ENCODE peak calls at places on chromosomes 4 and X, in five cellular contexts. One of them, this sample, is unnamed.

GRCh38 chr4:10101559-10102192 is 14.9 kb downstream of the WDR1 start:
- DNase-seq in GM06990: no peak
- DNase-seq in BJ: no peak
- DNase-seq in GM12865: no peak
- DNase-seq in RWPE2: no peak
- DNase-seq in this sample: no peak

GRCh38 chr4:158949094-158949493 is 153.8 kb upstream of the RAPGEF2 start:
- DNase-seq in GM06990: no peak
- DNase-seq in RWPE2: no peak
- DNase-seq in GM12865: no peak
- DNase-seq in BJ: no peak
- DNase-seq in this sample: no peak

GRCh38 chrX:29155286-29155685 is 568.0 kb downstream of the IL1RAPL1 start:
- DNase-seq in RWPE2: no peak
- DNase-seq in GM12865: no peak
- DNase-seq in BJ: no peak
- DNase-seq in GM06990: no peak
- DNase-seq in this sample: no peak

GRCh38 chrX:152733261-152733975 is at the start of the genes CSAG1 and MAGEA12:
- DNase-seq in GM06990: no peak
- DNase-seq in BJ: no peak
- DNase-seq in RWPE2: no peak
- DNase-seq in GM12865: no peak
- DNase-seq in this sample: no peak

GRCh38 chr4:185096032-185096653 is 46.9 kb upstream of the SLC25A4 start:
- DNase-seq in RWPE2: no peak
- DNase-seq in BJ: no peak
- DNase-seq in GM12865: peak; percentile 51
- DNase-seq in GM06990: no peak
- DNase-seq in this sample: no peak

GRCh38 chr4:123418486-123418931 is 21.9 kb downstream of the SPRY1 start:
- DNase-seq in RWPE2: no peak
- DNase-seq in BJ: peak; percentile 73
- DNase-seq in GM06990: peak; percentile 30
- DNase-seq in GM12865: peak; percentile 61
- DNase-seq in this sample: peak; percentile 67

GRCh38 chrX:23959781-23960180 is 52.0 kb downstream of the CXorf58 start:
- DNase-seq in RWPE2: no peak
- DNase-seq in GM12865: no peak
- DNase-seq in BJ: no peak
- DNase-seq in GM06990: no peak
- DNase-seq in this sample: no peak

GRCh38 chr4:80150387-80151173 is 46.7 kb upstream of the PRDM8 start:
- DNase-seq in GM06990: no peak
- DNase-seq in GM12865: no peak
- DNase-seq in BJ: no peak
- DNase-seq in RWPE2: no peak
- DNase-seq in this sample: no peak

GRCh38 chr4:109206610-109207009 is 95.8 kb downstream of the COL25A1 start:
- DNase-seq in RWPE2: no peak
- DNase-seq in BJ: no peak
- DNase-seq in GM06990: no peak
- DNase-seq in GM12865: no peak
- DNase-seq in this sample: no peak

GRCh38 chrX:119690921-119691716 is 1.8 kb downstream of the SEPTIN6 start:
- DNase-seq in GM06990: no peak
- DNase-seq in BJ: no peak
- DNase-seq in RWPE2: no peak
- DNase-seq in GM12865: peak; percentile 60
- DNase-seq in this sample: no peak

GRCh38 chrX:18677140-18677834 is 5.4 kb upstream of the RS1 start:
- DNase-seq in BJ: no peak
- DNase-seq in GM06990: no peak
- DNase-seq in RWPE2: no peak
- DNase-seq in GM12865: no peak
- DNase-seq in this sample: no peak

DNA sequence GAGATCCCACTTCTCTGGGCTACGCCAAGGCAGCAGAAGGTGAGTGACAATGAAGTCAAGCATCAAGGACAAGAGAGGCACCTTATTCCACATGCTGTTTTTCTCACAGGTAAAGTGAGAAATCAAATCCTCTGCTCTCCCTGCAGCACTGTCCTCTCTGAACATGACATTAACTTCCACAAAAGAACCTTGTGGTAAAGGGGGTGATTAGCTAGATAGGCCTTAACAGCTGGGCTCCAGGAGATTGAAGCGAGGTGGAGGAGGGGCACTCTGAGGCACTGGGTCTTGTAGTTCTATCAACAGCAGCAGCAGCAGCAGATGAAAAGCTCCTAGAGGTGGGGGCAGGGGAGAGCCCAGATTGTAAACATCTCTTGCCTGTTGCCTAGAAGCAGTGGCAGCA is 96.8 kb upstream of the CXXC4 start:
- DNase-seq in GM12865: no peak
- DNase-seq in BJ: no peak
- DNase-seq in RWPE2: no peak
- DNase-seq in GM06990: no peak
- DNase-seq in this sample: no peak
- H3K4me3 ChIP-seq in GM12865: no peak overlapping the region
- H3K4me3 ChIP-seq in BJ: no peak overlapping the region
- H3K4me3 ChIP-seq in RWPE2: no peak overlapping the region
- H3K4me3 ChIP-seq in GM06990: no peak overlapping the region
- H3K4me3 ChIP-seq in this sample: no peak overlapping the region

DNA sequence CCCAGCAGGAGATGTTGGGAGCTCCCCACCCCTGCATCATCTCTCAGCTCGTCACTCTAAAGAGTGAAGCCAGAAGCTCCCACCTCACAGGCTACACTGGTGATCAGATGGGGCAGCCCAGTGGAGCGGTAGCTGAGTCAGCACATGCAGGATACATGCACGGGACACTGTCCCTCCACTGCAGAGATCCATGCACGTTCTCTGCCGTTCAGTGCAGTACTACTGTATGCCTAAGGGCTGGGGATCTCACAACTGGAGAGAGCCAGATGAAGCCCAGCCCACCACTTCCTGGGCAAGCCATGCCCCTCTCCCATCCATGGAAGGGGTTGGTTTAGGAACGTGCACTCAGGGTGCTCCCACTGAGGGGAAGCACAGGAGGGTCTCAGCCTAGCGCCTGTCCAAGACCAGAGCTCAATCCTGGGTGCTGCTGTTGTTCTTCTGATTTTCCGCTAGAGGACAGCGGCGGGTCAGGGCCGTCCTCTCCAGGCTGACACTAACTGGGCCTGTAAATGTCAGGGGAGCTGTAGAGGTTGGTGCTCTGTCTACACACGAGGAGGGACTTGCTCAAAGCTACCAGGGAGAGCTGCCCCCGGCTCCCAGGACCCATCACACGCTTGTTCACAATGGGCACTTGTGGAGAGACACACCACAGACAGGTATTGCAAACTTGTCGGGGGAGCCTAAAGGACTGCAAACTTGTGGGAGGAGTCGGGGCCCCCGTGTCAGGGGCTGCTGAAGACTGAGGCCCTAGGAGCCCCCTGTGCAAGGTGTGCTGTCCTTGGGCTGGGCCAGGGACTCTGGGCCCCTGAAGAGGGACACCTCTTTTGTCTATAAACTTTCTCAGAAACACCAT is 18.2 kb upstream of the ABLIM2 start:
- DNase-seq in BJ: no peak
- DNase-seq in GM12865: peak; percentile 72
- DNase-seq in GM06990: no peak
- DNase-seq in RWPE2: no peak
- DNase-seq in this sample: no peak
- TF ChIP-seq CTCF in BJ: peak; percentile 94
- TF ChIP-seq CTCF in GM12865: peak; percentile 86
- TF ChIP-seq CTCF in GM06990: peak; percentile 94
- TF ChIP-seq CTCF in RWPE2: peak; percentile 97
- TF ChIP-seq CTCF in this sample: peak; percentile 84

GRCh38 chr4:2909583-2909982 is 53.6 kb downstream of the NOP14 start:
- DNase-seq in RWPE2: no peak
- DNase-seq in GM12865: no peak
- DNase-seq in BJ: no peak
- DNase-seq in GM06990: no peak
- DNase-seq in this sample: no peak
- H3K4me3 ChIP-seq in RWPE2: no peak overlapping the region
- H3K4me3 ChIP-seq in GM12865: no peak overlapping the region
- H3K4me3 ChIP-seq in BJ: no peak overlapping the region
- H3K4me3 ChIP-seq in GM06990: no peak overlapping the region
- H3K4me3 ChIP-seq in this sample: no peak overlapping the region

GRCh38 chrX:104618106-104618895 is 52.3 kb downstream of the IL1RAPL2 start:
- DNase-seq in RWPE2: peak; percentile 61
- DNase-seq in GM06990: no peak
- DNase-seq in BJ: no peak
- DNase-seq in GM12865: no peak
- DNase-seq in this sample: no peak

DNA sequence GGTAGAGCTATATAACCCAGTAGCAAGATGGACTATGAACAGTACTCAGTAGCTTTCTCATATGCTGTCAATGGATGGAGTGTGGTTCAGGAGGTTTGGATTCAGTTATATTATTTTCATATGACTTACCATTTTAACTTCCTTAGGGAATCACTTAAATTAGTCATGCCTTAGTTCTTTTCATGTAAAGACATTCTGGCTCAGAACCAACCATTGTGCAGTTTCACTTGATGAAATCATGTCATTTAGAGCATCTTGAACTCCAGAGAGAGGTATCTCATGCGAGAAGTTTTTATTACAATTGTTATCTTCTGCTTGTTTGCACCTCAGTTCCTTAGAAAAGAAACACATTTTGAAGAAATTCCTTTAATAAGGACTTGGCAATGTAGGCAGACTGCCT is 55.8 kb downstream of the IL1RAPL2 start:
- DNase-seq in RWPE2: no peak
- DNase-seq in BJ: no peak
- DNase-seq in GM06990: no peak
- DNase-seq in GM12865: no peak
- DNase-seq in this sample: no peak
- TF ChIP-seq CTCF in RWPE2: no peak
- TF ChIP-seq CTCF in BJ: no peak
- TF ChIP-seq CTCF in GM06990: no peak
- TF ChIP-seq CTCF in GM12865: no peak
- TF ChIP-seq CTCF in this sample: no peak

GRCh38 chr4:4585012-4585670 is 43.3 kb upstream of the STX18 start:
- DNase-seq in BJ: peak; percentile 84
- DNase-seq in GM06990: no peak
- DNase-seq in GM12865: no peak
- DNase-seq in RWPE2: no peak
- DNase-seq in this sample: no peak

GRCh38 chr4:4578981-4579380 is 37.1 kb upstream of the STX18 start:
- DNase-seq in GM06990: no peak
- DNase-seq in BJ: no peak
- DNase-seq in GM12865: no peak
- DNase-seq in RWPE2: no peak
- DNase-seq in this sample: no peak

GRCh38 chr4:4583606-4584005 is 41.8 kb upstream of the STX18 start:
- DNase-seq in GM06990: no peak
- DNase-seq in GM12865: no peak
- DNase-seq in BJ: no peak
- DNase-seq in RWPE2: no peak
- DNase-seq in this sample: no peak

GRCh38 chr4:4580494-4580893 is 38.6 kb upstream of the STX18 start:
- DNase-seq in GM12865: no peak
- DNase-seq in BJ: no peak
- DNase-seq in GM06990: no peak
- DNase-seq in RWPE2: no peak
- DNase-seq in this sample: no peak

DNA sequence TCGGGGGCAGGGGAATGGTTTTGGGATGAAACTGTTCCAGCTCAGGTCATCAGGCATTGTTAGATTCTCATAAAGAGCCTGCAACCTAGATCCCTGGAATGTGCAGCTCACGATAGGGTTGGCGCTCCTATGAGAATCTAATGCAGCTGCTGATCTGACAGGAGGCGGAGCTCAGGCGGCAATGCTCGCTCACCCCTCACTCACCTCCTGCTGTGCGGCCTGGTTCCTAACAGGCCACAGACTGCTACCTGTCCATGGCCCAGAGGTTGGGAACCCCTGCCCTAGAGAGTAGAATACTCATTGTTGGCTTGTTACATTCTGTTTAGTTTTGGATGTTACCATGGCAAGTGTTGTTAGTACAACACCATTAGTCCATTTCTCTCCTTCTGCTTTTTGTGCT is 40.8 kb upstream of the STX18 start:
- DNase-seq in GM12865: no peak
- DNase-seq in GM06990: no peak
- DNase-seq in BJ: no peak
- DNase-seq in RWPE2: no peak
- DNase-seq in this sample: no peak
- H3K4me3 ChIP-seq in GM12865: no peak overlapping the region
- H3K4me3 ChIP-seq in GM06990: no peak overlapping the region
- H3K4me3 ChIP-seq in BJ: no peak overlapping the region
- H3K4me3 ChIP-seq in RWPE2: no peak overlapping the region
- H3K4me3 ChIP-seq in this sample: no peak overlapping the region

GRCh38 chr4:15681372-15682339 is at the start of gene FAM200B:
- DNase-seq in BJ: peak; percentile 93
- DNase-seq in RWPE2: peak; percentile 99
- DNase-seq in GM06990: peak; percentile 96
- DNase-seq in GM12865: peak; percentile 98
- DNase-seq in this sample: peak; percentile 75
- TF ChIP-seq CTCF in BJ: peak; percentile 17
- TF ChIP-seq CTCF in RWPE2: peak; percentile 7
- TF ChIP-seq CTCF in GM06990: no peak
- TF ChIP-seq CTCF in GM12865: no peak
- TF ChIP-seq CTCF in this sample: no peak

GRCh38 chrX:46757593-46757992 is 1.3 kb downstream of the SLC9A7 start:
- DNase-seq in RWPE2: no peak
- DNase-seq in BJ: no peak
- DNase-seq in GM06990: no peak
- DNase-seq in GM12865: peak; percentile 10
- DNase-seq in this sample: no peak
- H3K4me3 ChIP-seq in RWPE2: peak overlapping the region; percentile 83
- H3K4me3 ChIP-seq in BJ: peak overlapping the region; percentile 68
- H3K4me3 ChIP-seq in GM06990: peak overlapping the region; percentile 82
- H3K4me3 ChIP-seq in GM12865: peak overlapping the region; percentile 64
- H3K4me3 ChIP-seq in this sample: peak overlapping the region; percentile 63

GRCh38 chrX:135625995-135626394 is 87.4 kb upstream of the CT45A1 start:
- DNase-seq in GM06990: no peak
- DNase-seq in BJ: no peak
- DNase-seq in RWPE2: no peak
- DNase-seq in GM12865: peak; percentile 2
- DNase-seq in this sample: no peak
- TF ChIP-seq CTCF in GM06990: peak; percentile 35
- TF ChIP-seq CTCF in BJ: peak; percentile 11
- TF ChIP-seq CTCF in RWPE2: peak; percentile 16
- TF ChIP-seq CTCF in GM12865: no peak
- TF ChIP-seq CTCF in this sample: peak; percentile 32

DNA sequence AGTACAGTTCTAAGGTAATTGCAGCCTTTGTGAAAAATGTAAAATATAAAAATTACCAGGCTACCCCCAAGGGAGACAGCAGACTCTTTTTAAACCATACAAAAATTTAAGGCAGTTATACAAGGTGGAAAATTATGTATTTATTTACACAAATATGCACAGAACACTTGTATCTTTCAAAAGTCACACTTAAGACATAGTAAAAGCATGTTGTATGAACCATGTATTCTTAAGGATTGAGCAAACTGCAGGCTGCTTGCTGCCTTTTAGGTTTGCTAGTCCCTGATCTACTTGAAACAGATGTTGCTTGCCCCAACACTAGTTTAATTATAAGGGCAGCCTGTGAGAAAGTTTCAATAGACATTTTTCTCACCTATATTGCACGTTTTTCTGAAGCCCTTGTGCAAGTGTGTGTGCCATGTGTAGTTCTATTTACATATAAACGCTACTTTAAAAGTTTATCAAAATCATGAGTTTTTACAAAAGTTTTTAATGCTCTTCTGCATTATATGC is 72.8 kb downstream of the PRSS12 start:
- DNase-seq in GM12865: peak; percentile 18
- DNase-seq in GM06990: no peak
- DNase-seq in BJ: no peak
- DNase-seq in RWPE2: no peak
- DNase-seq in this sample: no peak
- H3K4me3 ChIP-seq in GM12865: peak overlapping the region; percentile 64
- H3K4me3 ChIP-seq in GM06990: peak overlapping the region; percentile 87
- H3K4me3 ChIP-seq in BJ: peak overlapping the region; percentile 83
- H3K4me3 ChIP-seq in RWPE2: peak overlapping the region; percentile 88
- H3K4me3 ChIP-seq in this sample: peak overlapping the region; percentile 87